ENCODE peak calls at places on chromosomes 5 and 9, in four cellular contexts. F, T, L and C are unnamed samples.

GRCh38 chr5:126917918-126918623 is 112.3 kb downstream of the MARCHF3 start:
- DNase-seq in F (no peak), T (no peak), L (peak), C (no peak)

GRCh38 chr5:115418788-115419187 is 122.3 kb upstream of the CCDC112 start:
- DNase-seq in F (no peak), T (no peak), L (no peak), C (no peak)

GRCh38 chr9:121692606-121693505 is 41.4 kb downstream of the DAB2IP start:
- DNase-seq in F (no peak), T (peak), L (peak), C (no peak)

GRCh38 chr9:121626012-121626411 is 25.4 kb upstream of the DAB2IP start:
- DNase-seq in F (no peak), T (no peak), L (no peak), C (no peak)

GRCh38 chr5:9610344-9610743 is 19.8 kb downstream of the TAS2R1 start:
- DNase-seq in F (no peak), T (no peak), L (no peak), C (no peak)

GRCh38 chr9:114283551-114284111 is 39.3 kb upstream of the ORM1 start:
- DNase-seq in F (no peak), T (no peak), L (no peak), C (no peak)

GRCh38 chr5:103327893-103328292 is 69.3 kb downstream of the MACIR start:
- DNase-seq in F (no peak), T (no peak), L (no peak), C (no peak)

GRCh38 chr9:91855196-91855595 is 94.8 kb downstream of the ROR2 start:
- DNase-seq in F (no peak), T (no peak), L (no peak), C (no peak)

GRCh38 chr5:1325870-1326546 is 18.9 kb downstream of the CLPTM1L start:
- DNase-seq in F (no peak), T (peak), L (no peak), C (no peak)

GRCh38 chr5:95446560-95447221 is 55.5 kb downstream of the FAM81B start:
- DNase-seq in F (no peak), T (no peak), L (peak), C (no peak)

GRCh38 chr9:96203867-96204412 is 98.0 kb downstream of the HSD17B3 start:
- DNase-seq in F (no peak), T (no peak), L (no peak), C (no peak)

GRCh38 chr5:60507687-60508086 is 192.3 kb downstream of the DEPDC1B start:
- DNase-seq in F (no peak), T (no peak), L (no peak), C (no peak)

GRCh38 chr5:130289132-130290088 is 385.1 kb downstream of the CHSY3 start:
- DNase-seq in F (no peak), T (peak), L (no peak), C (no peak)

GRCh38 chr9:94705162-94705712 is 21.3 kb upstream of the AOPEP start:
- DNase-seq in F (no peak), T (no peak), L (no peak), C (no peak)

GRCh38 chr9:137422668-137423000 is 328 bp downstream of the EXD3 start:
- DNase-seq in F (no peak), T (no peak), L (no peak), C (no peak)

GRCh38 chr9:2576631-2577030 is 45.0 kb upstream of the VLDLR start:
- DNase-seq in F (no peak), T (no peak), L (no peak), C (no peak)

GRCh38 chr9:77648458-77649108 is 461 bp upstream of the GNA14 start:
- DNase-seq in F (peak), T (no peak), L (no peak), C (no peak)

GRCh38 chr9:90546200-90546599 is 96.4 kb downstream of the DIRAS2 start:
- DNase-seq in F (no peak), T (peak), L (peak), C (no peak)

GRCh38 chr5:73814234-73814846 is 188.3 kb downstream of the ARHGEF28 start:
- DNase-seq in F (no peak), T (no peak), L (no peak), C (no peak)

GRCh38 chr5:28648108-28648507 is 1609.7 kb upstream of the CDH9 start:
- DNase-seq in F (no peak), T (peak), L (peak), C (no peak)

GRCh38 chr9:112747094-112747493 is 3.5 kb upstream of the SNX30 start:
- DNase-seq in F (no peak), T (no peak), L (no peak), C (no peak)

GRCh38 chr5:128021411-128021810 is 62.2 kb upstream of the SLC12A2 start:
- DNase-seq in F (no peak), T (no peak), L (no peak), C (no peak)

GRCh38 chr9:120654278-120654677 is 60.0 kb downstream of the MEGF9 start:
- DNase-seq in F (no peak), T (no peak), L (no peak), C (no peak)

GRCh38 chr9:113456235-113456634 is 7.3 kb upstream of the RGS3 start:
- DNase-seq in F (no peak), T (no peak), L (no peak), C (no peak)

GRCh38 chr5:171528865-171529264 is 109.4 kb downstream of the FGF18 start:
- DNase-seq in F (no peak), T (no peak), L (no peak), C (no peak)

GRCh38 chr5:54215233-54215736 is 95.1 kb downstream of the ARL15 start:
- DNase-seq in F (no peak), T (no peak), L (no peak), C (no peak)

GRCh38 chr9:80648336-80648735 is 1041.0 kb downstream of the TLE1 start:
- DNase-seq in F (no peak), T (peak), L (no peak), C (no peak)

GRCh38 chr5:77301447-77301878 is 91.0 kb downstream of the PDE8B start:
- DNase-seq in F (no peak), T (peak), L (no peak), C (no peak)

GRCh38 chr5:122183098-122183794 is 53.9 kb downstream of the ZNF474 start:
- DNase-seq in F (no peak), T (peak), L (peak), C (no peak)

GRCh38 chr5:39419830-39420229 is 5.0 kb downstream of the DAB2 start:
- DNase-seq in F (no peak), T (no peak), L (no peak), C (no peak)

GRCh38 chr5:122515709-122516431 is 203.8 kb downstream of the SNCAIP start:
- DNase-seq in F (peak), T (peak), L (peak), C (peak)